ENCODE peak calls at places on chromosome 13, in five cellular contexts. One of them, this sample, is unnamed.

GRCh38 chr13:51261610-51262249 is 39.5 kb downstream of the FAM124A start:
- DNase-seq in suprapubic skin: no peak
- DNase-seq in IMR-90: no peak
- DNase-seq in lower leg skin: no peak
- DNase-seq in A549: no peak
- DNase-seq in this sample: no peak

GRCh38 chr13:113327391-113327765 is 30.3 kb downstream of the LAMP1 start:
- DNase-seq in suprapubic skin: no peak
- DNase-seq in IMR-90: no peak
- DNase-seq in A549: no peak
- DNase-seq in lower leg skin: no peak
- DNase-seq in this sample: no peak

GRCh38 chr13:46165485-46166220 is 16.3 kb downstream of the LCP1 start:
- DNase-seq in A549: no peak
- DNase-seq in IMR-90: no peak
- DNase-seq in suprapubic skin: no peak
- DNase-seq in lower leg skin: no peak
- DNase-seq in this sample: no peak

GRCh38 chr13:63481334-63481733 is 2065.7 kb upstream of the PCDH20 start:
- DNase-seq in IMR-90: peak
- DNase-seq in lower leg skin: no peak
- DNase-seq in A549: no peak
- DNase-seq in suprapubic skin: no peak
- DNase-seq in this sample: no peak

GRCh38 chr13:84927442-84928169 is 871.6 kb downstream of the SLITRK6 start:
- DNase-seq in IMR-90: no peak
- DNase-seq in suprapubic skin: peak
- DNase-seq in A549: no peak
- DNase-seq in lower leg skin: no peak
- DNase-seq in this sample: no peak

GRCh38 chr13:25806304-25806974 is 245.4 kb downstream of the SHISA2 start:
- DNase-seq in IMR-90: no peak
- DNase-seq in A549: no peak
- DNase-seq in suprapubic skin: no peak
- DNase-seq in lower leg skin: no peak
- DNase-seq in this sample: no peak

GRCh38 chr13:95267662-95268369 is 33.4 kb downstream of the ABCC4 start:
- DNase-seq in A549: peak
- DNase-seq in IMR-90: peak
- DNase-seq in lower leg skin: no peak
- DNase-seq in suprapubic skin: no peak
- DNase-seq in this sample: no peak

GRCh38 chr13:79803939-79804487 is 323.1 kb downstream of the NDFIP2 start:
- DNase-seq in IMR-90: no peak
- DNase-seq in lower leg skin: no peak
- DNase-seq in A549: no peak
- DNase-seq in suprapubic skin: no peak
- DNase-seq in this sample: no peak

GRCh38 chr13:31625115-31625514 is 114.2 kb upstream of the RXFP2 start:
- DNase-seq in suprapubic skin: no peak
- DNase-seq in A549: no peak
- DNase-seq in lower leg skin: no peak
- DNase-seq in IMR-90: no peak
- DNase-seq in this sample: no peak

GRCh38 chr13:19782049-19782726 is 557 bp downstream of the PSPC1 start:
- DNase-seq in A549: peak
- DNase-seq in IMR-90: peak
- DNase-seq in lower leg skin: peak
- DNase-seq in suprapubic skin: peak
- DNase-seq in this sample: peak

GRCh38 chr13:114106991-114107685 is 25.3 kb downstream of the RASA3 start:
- DNase-seq in IMR-90: no peak
- DNase-seq in A549: no peak
- DNase-seq in suprapubic skin: no peak
- DNase-seq in lower leg skin: peak
- DNase-seq in this sample: no peak

GRCh38 chr13:39023316-39023715 is 14.6 kb downstream of the PROSER1 start:
- DNase-seq in IMR-90: peak
- DNase-seq in A549: no peak
- DNase-seq in suprapubic skin: no peak
- DNase-seq in lower leg skin: no peak
- DNase-seq in this sample: no peak

GRCh38 chr13:112443191-112444000 is 67.2 kb downstream of the SPACA7 start:
- DNase-seq in IMR-90: no peak
- DNase-seq in A549: no peak
- DNase-seq in lower leg skin: peak
- DNase-seq in suprapubic skin: peak
- DNase-seq in this sample: peak

GRCh38 chr13:67772807-67773453 is 542.8 kb upstream of the PCDH9 start:
- DNase-seq in IMR-90: no peak
- DNase-seq in lower leg skin: no peak
- DNase-seq in A549: no peak
- DNase-seq in suprapubic skin: no peak
- DNase-seq in this sample: no peak

GRCh38 chr13:43573361-43573740 is 213.4 kb downstream of the ENOX1 start:
- DNase-seq in IMR-90: no peak
- DNase-seq in A549: no peak
- DNase-seq in lower leg skin: no peak
- DNase-seq in suprapubic skin: no peak
- DNase-seq in this sample: no peak

GRCh38 chr13:105037064-105037463 is 1498.4 kb downstream of the EFNB2 start:
- DNase-seq in lower leg skin: no peak
- DNase-seq in suprapubic skin: no peak
- DNase-seq in IMR-90: no peak
- DNase-seq in A549: no peak
- DNase-seq in this sample: no peak

GRCh38 chr13:51134763-51135365 is 23.8 kb upstream of the C13orf42 start:
- DNase-seq in IMR-90: no peak
- DNase-seq in lower leg skin: no peak
- DNase-seq in A549: no peak
- DNase-seq in suprapubic skin: no peak
- DNase-seq in this sample: no peak

GRCh38 chr13:59494151-59494550 is 669.6 kb downstream of the DIAPH3 start:
- DNase-seq in A549: no peak
- DNase-seq in lower leg skin: no peak
- DNase-seq in suprapubic skin: no peak
- DNase-seq in IMR-90: no peak
- DNase-seq in this sample: no peak

GRCh38 chr13:25207291-25207690 is 35.2 kb upstream of the AMER2 start:
- DNase-seq in suprapubic skin: no peak
- DNase-seq in IMR-90: no peak
- DNase-seq in lower leg skin: no peak
- DNase-seq in A549: no peak
- DNase-seq in this sample: no peak

GRCh38 chr13:66391322-66391721 is 838.8 kb downstream of the PCDH9 start:
- DNase-seq in A549: no peak
- DNase-seq in suprapubic skin: no peak
- DNase-seq in lower leg skin: no peak
- DNase-seq in IMR-90: no peak
- DNase-seq in this sample: no peak

GRCh38 chr13:90532861-90533260 is 814.6 kb upstream of the MIR17HG start:
- DNase-seq in lower leg skin: no peak
- DNase-seq in suprapubic skin: no peak
- DNase-seq in IMR-90: no peak
- DNase-seq in A549: no peak
- DNase-seq in this sample: no peak

GRCh38 chr13:100707818-100708740 is 33.5 kb upstream of the TMTC4 start:
- DNase-seq in suprapubic skin: no peak
- DNase-seq in IMR-90: no peak
- DNase-seq in A549: no peak
- DNase-seq in lower leg skin: no peak
- DNase-seq in this sample: no peak

GRCh38 chr13:34567558-34567957 is 374.5 kb upstream of the NBEA start:
- DNase-seq in suprapubic skin: no peak
- DNase-seq in lower leg skin: no peak
- DNase-seq in A549: no peak
- DNase-seq in IMR-90: no peak
- DNase-seq in this sample: no peak

GRCh38 chr13:28411859-28412353 is 83.0 kb downstream of the FLT1 start:
- DNase-seq in lower leg skin: no peak
- DNase-seq in suprapubic skin: no peak
- DNase-seq in IMR-90: peak
- DNase-seq in A549: no peak
- DNase-seq in this sample: no peak
- TF ChIP-seq POLR2A in lower leg skin: no peak
- TF ChIP-seq POLR2A in suprapubic skin: no peak
- TF ChIP-seq POLR2A in IMR-90: no peak
- TF ChIP-seq POLR2A in A549: no peak
- TF ChIP-seq POLR2A in this sample: no peak

GRCh38 chr13:40181203-40181845 is 485.1 kb downstream of the FOXO1 start:
- DNase-seq in A549: no peak
- DNase-seq in suprapubic skin: no peak
- DNase-seq in IMR-90: peak
- DNase-seq in lower leg skin: no peak
- DNase-seq in this sample: no peak
- TF ChIP-seq POLR2A in A549: no peak
- TF ChIP-seq POLR2A in suprapubic skin: no peak
- TF ChIP-seq POLR2A in IMR-90: no peak
- TF ChIP-seq POLR2A in lower leg skin: no peak
- TF ChIP-seq POLR2A in this sample: no peak

GRCh38 chr13:98977568-98978270 is at the start of gene DOCK9:
- DNase-seq in suprapubic skin: no peak
- DNase-seq in IMR-90: peak
- DNase-seq in A549: no peak
- DNase-seq in lower leg skin: peak
- DNase-seq in this sample: no peak
- TF ChIP-seq POLR2A in suprapubic skin: no peak
- TF ChIP-seq POLR2A in IMR-90: no peak
- TF ChIP-seq POLR2A in A549: no peak
- TF ChIP-seq POLR2A in lower leg skin: no peak
- TF ChIP-seq POLR2A in this sample: no peak

GRCh38 chr13:33285420-33286124 is at the start of gene STARD13:
- DNase-seq in IMR-90: peak
- DNase-seq in suprapubic skin: peak
- DNase-seq in lower leg skin: peak
- DNase-seq in A549: peak
- DNase-seq in this sample: peak
- TF ChIP-seq POLR2A in IMR-90: peak
- TF ChIP-seq POLR2A in suprapubic skin: no peak
- TF ChIP-seq POLR2A in lower leg skin: peak
- TF ChIP-seq POLR2A in A549: no peak
- TF ChIP-seq POLR2A in this sample: peak

GRCh38 chr13:41130356-41130755 is 2.2 kb downstream of the KBTBD6 start:
- DNase-seq in IMR-90: peak
- DNase-seq in suprapubic skin: no peak
- DNase-seq in lower leg skin: no peak
- DNase-seq in A549: no peak
- DNase-seq in this sample: no peak

GRCh38 chr13:41133951-41134350 is 1.3 kb upstream of the KBTBD6 start:
- DNase-seq in IMR-90: no peak
- DNase-seq in lower leg skin: no peak
- DNase-seq in suprapubic skin: no peak
- DNase-seq in A549: no peak
- DNase-seq in this sample: no peak

GRCh38 chr13:41137241-41137640 is 4.6 kb upstream of the KBTBD6 start:
- DNase-seq in A549: no peak
- DNase-seq in suprapubic skin: no peak
- DNase-seq in lower leg skin: no peak
- DNase-seq in IMR-90: peak
- DNase-seq in this sample: no peak

GRCh38 chr13:41136396-41137031 is 3.9 kb upstream of the KBTBD6 start:
- DNase-seq in A549: no peak
- DNase-seq in IMR-90: no peak
- DNase-seq in lower leg skin: no peak
- DNase-seq in suprapubic skin: no peak
- DNase-seq in this sample: no peak

DNA sequence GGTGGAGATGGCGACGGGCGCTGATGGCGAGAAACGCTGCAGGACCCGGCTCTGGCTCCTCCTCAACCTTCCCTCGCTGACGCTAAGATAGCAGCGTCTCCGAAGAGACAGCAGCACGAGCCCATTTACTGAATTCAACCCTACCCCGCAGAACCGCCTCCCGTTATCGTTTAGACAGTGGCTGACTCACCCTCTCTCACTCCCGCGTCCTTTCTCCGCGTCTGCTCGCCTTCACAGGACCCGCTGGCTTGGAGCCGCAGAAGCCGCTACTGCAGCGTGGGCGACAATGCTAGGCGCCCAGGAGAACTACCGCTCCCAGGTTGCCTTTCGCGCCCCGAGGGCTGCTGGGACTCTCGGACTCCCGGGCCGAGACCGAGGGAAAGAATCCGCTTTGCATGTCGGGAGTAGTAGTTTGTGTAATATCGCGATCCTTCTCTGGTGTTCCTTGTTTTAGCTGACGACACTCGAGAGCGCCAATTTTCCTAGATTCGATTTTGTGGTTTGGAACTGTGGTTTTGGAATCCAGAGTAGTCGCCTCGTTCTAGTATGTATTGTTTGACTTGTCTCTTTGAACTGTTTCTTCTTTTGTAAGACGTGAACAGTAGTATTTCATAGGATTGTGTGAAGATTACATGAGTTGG is at the start of gene KBTBD6:
- DNase-seq in IMR-90: peak
- DNase-seq in lower leg skin: peak
- DNase-seq in suprapubic skin: peak
- DNase-seq in A549: peak
- DNase-seq in this sample: peak
- TF ChIP-seq POLR2A in IMR-90: peak
- TF ChIP-seq POLR2A in lower leg skin: no peak
- TF ChIP-seq POLR2A in suprapubic skin: no peak
- TF ChIP-seq POLR2A in A549: peak
- TF ChIP-seq POLR2A in this sample: peak

DNA sequence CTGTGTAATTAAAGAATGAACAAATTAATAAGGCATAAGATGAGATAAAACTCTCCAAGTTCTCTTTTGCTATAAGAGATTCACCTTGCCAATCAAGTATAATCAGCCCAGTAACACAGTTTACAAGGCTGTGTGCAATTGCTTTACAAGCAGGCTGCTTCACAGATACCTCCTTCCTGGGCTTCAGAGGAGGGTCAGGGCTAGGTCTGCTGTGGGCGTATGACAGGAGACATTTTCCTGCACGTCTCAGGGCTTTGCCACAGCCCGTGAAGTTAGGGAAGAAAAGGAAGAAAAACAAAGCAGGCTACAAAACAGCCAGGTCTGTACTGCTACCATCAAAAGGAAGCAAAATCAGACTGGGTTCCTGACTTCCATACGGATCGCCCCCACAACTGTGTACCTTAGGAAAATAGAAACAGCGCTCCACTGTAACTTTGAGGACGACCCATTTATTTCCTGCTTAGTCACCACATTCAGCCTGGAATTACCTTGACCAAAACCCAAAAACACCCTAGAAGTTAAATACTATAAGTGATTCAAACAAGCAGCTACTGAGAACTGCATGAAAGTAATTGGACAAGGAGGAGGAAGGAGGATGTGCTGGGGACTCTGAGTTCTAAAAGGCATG is 12.4 kb downstream of the EFNB2 start:
- DNase-seq in A549: no peak
- DNase-seq in lower leg skin: no peak
- DNase-seq in suprapubic skin: no peak
- DNase-seq in IMR-90: no peak
- DNase-seq in this sample: no peak
- TF ChIP-seq POLR2A in A549: no peak
- TF ChIP-seq POLR2A in lower leg skin: no peak
- TF ChIP-seq POLR2A in suprapubic skin: no peak
- TF ChIP-seq POLR2A in IMR-90: no peak
- TF ChIP-seq POLR2A in this sample: no peak